ENCODE peak calls at places on chromosomes 7 and 10, in eight cellular contexts. One of them, this sample, is unnamed. For H3K9me3, the result is how much of the 10 kb centered on the place peaks cover.

GRCh38 chr7:137728426-137728825 is 118.3 kb downstream of the DGKI start:
- DNase-seq in left ventricle myocardium inferior: no peak
- DNase-seq in endothelial cell of umbilical vein: no peak
- DNase-seq in A549: no peak
- DNase-seq in sigmoid colon: no peak
- DNase-seq in heart right ventricle: no peak
- DNase-seq in SK-N-SH: no peak
- DNase-seq in ovary: no peak
- DNase-seq in this sample: peak

GRCh38 chr10:88457680-88458079 is 125.4 kb downstream of the RNLS start:
- DNase-seq in endothelial cell of umbilical vein: no peak
- DNase-seq in A549: peak
- DNase-seq in heart right ventricle: no peak
- DNase-seq in left ventricle myocardium inferior: no peak
- DNase-seq in sigmoid colon: no peak
- DNase-seq in ovary: no peak
- DNase-seq in SK-N-SH: no peak
- DNase-seq in this sample: no peak

GRCh38 chr10:14456870-14457266 is 126.1 kb upstream of the FRMD4A start:
- DNase-seq in endothelial cell of umbilical vein: no peak
- DNase-seq in left ventricle myocardium inferior: no peak
- DNase-seq in A549: no peak
- DNase-seq in SK-N-SH: no peak
- DNase-seq in heart right ventricle: no peak
- DNase-seq in ovary: no peak
- DNase-seq in sigmoid colon: no peak
- DNase-seq in this sample: no peak

GRCh38 chr7:80772347-80773101 is 134.1 kb downstream of the CD36 start:
- DNase-seq in heart right ventricle: no peak
- DNase-seq in ovary: no peak
- DNase-seq in sigmoid colon: no peak
- DNase-seq in A549: no peak
- DNase-seq in left ventricle myocardium inferior: no peak
- DNase-seq in SK-N-SH: no peak
- DNase-seq in endothelial cell of umbilical vein: no peak
- DNase-seq in this sample: no peak

GRCh38 chr10:31590023-31590800 is 271.2 kb downstream of the ZEB1 start:
- DNase-seq in ovary: no peak
- DNase-seq in endothelial cell of umbilical vein: no peak
- DNase-seq in sigmoid colon: no peak
- DNase-seq in A549: no peak
- DNase-seq in heart right ventricle: no peak
- DNase-seq in SK-N-SH: no peak
- DNase-seq in left ventricle myocardium inferior: no peak
- DNase-seq in this sample: no peak

GRCh38 chr7:953547-954327 is 743 bp downstream of the ADAP1 start:
- DNase-seq in heart right ventricle: peak
- DNase-seq in A549: peak
- DNase-seq in sigmoid colon: peak
- DNase-seq in ovary: peak
- DNase-seq in SK-N-SH: peak
- DNase-seq in left ventricle myocardium inferior: peak
- DNase-seq in endothelial cell of umbilical vein: no peak
- DNase-seq in this sample: peak

GRCh38 chr7:92588561-92588960 is 1.6 kb downstream of the FAM133B start:
- DNase-seq in left ventricle myocardium inferior: no peak
- DNase-seq in A549: peak
- DNase-seq in heart right ventricle: no peak
- DNase-seq in endothelial cell of umbilical vein: no peak
- DNase-seq in sigmoid colon: no peak
- DNase-seq in SK-N-SH: no peak
- DNase-seq in ovary: no peak
- DNase-seq in this sample: no peak

GRCh38 chr7:114889646-114890285 is 32.1 kb upstream of the MDFIC start:
- DNase-seq in ovary: no peak
- DNase-seq in heart right ventricle: no peak
- DNase-seq in endothelial cell of umbilical vein: peak
- DNase-seq in left ventricle myocardium inferior: no peak
- DNase-seq in A549: peak
- DNase-seq in SK-N-SH: no peak
- DNase-seq in sigmoid colon: no peak
- DNase-seq in this sample: no peak

GRCh38 chr7:85010306-85010705 is 176.6 kb downstream of the SEMA3D start:
- DNase-seq in endothelial cell of umbilical vein: no peak
- DNase-seq in sigmoid colon: no peak
- DNase-seq in ovary: no peak
- DNase-seq in A549: no peak
- DNase-seq in left ventricle myocardium inferior: no peak
- DNase-seq in heart right ventricle: no peak
- DNase-seq in SK-N-SH: no peak
- DNase-seq in this sample: no peak

GRCh38 chr10:110609592-110609991 is 34.5 kb upstream of the RBM20 start:
- DNase-seq in heart right ventricle: peak
- DNase-seq in endothelial cell of umbilical vein: peak
- DNase-seq in sigmoid colon: peak
- DNase-seq in A549: peak
- DNase-seq in left ventricle myocardium inferior: no peak
- DNase-seq in SK-N-SH: peak
- DNase-seq in ovary: no peak
- DNase-seq in this sample: peak

GRCh38 chr7:110375068-110375467 is 715.9 kb upstream of the LRRN3 start:
- DNase-seq in sigmoid colon: no peak
- DNase-seq in SK-N-SH: no peak
- DNase-seq in endothelial cell of umbilical vein: no peak
- DNase-seq in A549: no peak
- DNase-seq in left ventricle myocardium inferior: no peak
- DNase-seq in ovary: no peak
- DNase-seq in heart right ventricle: no peak
- DNase-seq in this sample: no peak
- H3K27ac ChIP-seq in sigmoid colon: no peak
- H3K27ac ChIP-seq in SK-N-SH: no peak
- H3K27ac ChIP-seq in endothelial cell of umbilical vein: no peak
- H3K27ac ChIP-seq in A549: no peak
- H3K27ac ChIP-seq in left ventricle myocardium inferior: no peak
- H3K27ac ChIP-seq in ovary: no peak
- H3K27ac ChIP-seq in heart right ventricle: no peak
- H3K27ac ChIP-seq in this sample: no peak

GRCh38 chr7:158094671-158095256 is 492.9 kb downstream of the PTPRN2 start:
- DNase-seq in ovary: no peak
- DNase-seq in left ventricle myocardium inferior: no peak
- DNase-seq in heart right ventricle: no peak
- DNase-seq in endothelial cell of umbilical vein: no peak
- DNase-seq in SK-N-SH: no peak
- DNase-seq in A549: no peak
- DNase-seq in sigmoid colon: peak
- DNase-seq in this sample: no peak

GRCh38 chr7:158093156-158093796 is 494.3 kb downstream of the PTPRN2 start:
- DNase-seq in sigmoid colon: peak
- DNase-seq in heart right ventricle: no peak
- DNase-seq in A549: no peak
- DNase-seq in SK-N-SH: no peak
- DNase-seq in endothelial cell of umbilical vein: no peak
- DNase-seq in left ventricle myocardium inferior: no peak
- DNase-seq in ovary: no peak
- DNase-seq in this sample: no peak

GRCh38 chr7:158096582-158096981 is 491.0 kb downstream of the PTPRN2 start:
- DNase-seq in SK-N-SH: no peak
- DNase-seq in heart right ventricle: no peak
- DNase-seq in sigmoid colon: peak
- DNase-seq in endothelial cell of umbilical vein: no peak
- DNase-seq in left ventricle myocardium inferior: no peak
- DNase-seq in ovary: no peak
- DNase-seq in A549: no peak
- DNase-seq in this sample: no peak

GRCh38 chr7:158097106-158097505 is 490.5 kb downstream of the PTPRN2 start:
- DNase-seq in endothelial cell of umbilical vein: no peak
- DNase-seq in sigmoid colon: peak
- DNase-seq in heart right ventricle: no peak
- DNase-seq in ovary: no peak
- DNase-seq in left ventricle myocardium inferior: no peak
- DNase-seq in SK-N-SH: no peak
- DNase-seq in A549: no peak
- DNase-seq in this sample: no peak

GRCh38 chr7:158094046-158094445 is 493.6 kb downstream of the PTPRN2 start:
- DNase-seq in endothelial cell of umbilical vein: no peak
- DNase-seq in SK-N-SH: no peak
- DNase-seq in A549: no peak
- DNase-seq in ovary: no peak
- DNase-seq in left ventricle myocardium inferior: no peak
- DNase-seq in sigmoid colon: peak
- DNase-seq in heart right ventricle: no peak
- DNase-seq in this sample: no peak
- H3K9me3 ChIP-seq in endothelial cell of umbilical vein: under half
- H3K9me3 ChIP-seq in SK-N-SH: under half
- H3K9me3 ChIP-seq in A549: under half
- H3K9me3 ChIP-seq in ovary: under half
- H3K9me3 ChIP-seq in left ventricle myocardium inferior: under half
- H3K9me3 ChIP-seq in sigmoid colon: under half
- H3K9me3 ChIP-seq in heart right ventricle: under half
- H3K9me3 ChIP-seq in this sample: under half

DNA sequence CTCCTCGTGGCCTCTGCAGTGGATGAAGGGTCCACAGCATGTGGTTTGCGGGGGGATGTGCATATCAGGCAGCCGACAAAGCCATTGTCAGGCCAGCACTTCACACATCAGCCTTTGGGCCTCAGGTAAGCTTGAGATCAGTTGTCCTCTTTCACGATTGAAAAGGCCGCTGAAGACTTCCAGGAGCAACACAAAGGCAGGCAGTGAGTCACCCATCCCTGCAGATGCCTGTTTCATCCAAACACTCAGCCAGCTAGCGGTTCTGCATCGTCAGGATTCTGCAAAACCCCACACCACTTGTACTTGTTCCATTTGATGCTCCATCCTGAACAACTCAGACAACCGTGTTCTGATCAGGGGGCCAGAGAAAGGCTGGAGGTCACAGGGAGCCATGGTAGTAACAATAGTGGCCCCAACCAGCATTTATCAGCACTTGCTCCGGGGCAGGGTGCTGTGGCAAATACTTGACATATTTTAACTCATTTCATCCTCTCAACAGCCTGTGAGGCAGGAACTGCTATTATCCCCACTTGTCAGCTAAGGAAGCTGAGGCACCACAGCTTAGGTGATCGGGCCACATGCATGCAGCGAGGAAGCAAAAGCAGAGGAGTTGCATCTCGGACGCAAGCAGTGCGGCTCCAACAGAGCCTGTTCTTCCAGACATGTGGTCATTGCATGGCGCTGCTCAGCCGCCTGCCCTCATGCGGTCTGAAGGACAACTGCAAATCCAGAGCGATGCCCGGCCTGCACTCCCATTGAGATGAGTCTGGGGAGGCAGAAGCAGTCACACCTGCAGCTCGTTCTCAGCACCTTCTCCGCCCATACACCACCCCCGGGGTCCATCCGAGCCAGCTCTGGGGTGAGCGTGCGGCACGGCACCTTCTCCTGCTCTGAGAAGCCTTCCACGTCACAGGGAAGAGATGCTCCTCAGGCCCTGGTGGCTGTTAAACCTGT is 144.9 kb downstream of the PAXIP1 start:
- DNase-seq in ovary: no peak
- DNase-seq in heart right ventricle: no peak
- DNase-seq in A549: peak
- DNase-seq in sigmoid colon: peak
- DNase-seq in left ventricle myocardium inferior: no peak
- DNase-seq in endothelial cell of umbilical vein: no peak
- DNase-seq in SK-N-SH: no peak
- DNase-seq in this sample: no peak
- TF ChIP-seq CTCF in ovary: no peak
- TF ChIP-seq CTCF in heart right ventricle: no peak
- TF ChIP-seq CTCF in A549: no peak
- TF ChIP-seq CTCF in sigmoid colon: no peak
- TF ChIP-seq CTCF in left ventricle myocardium inferior: no peak
- TF ChIP-seq CTCF in endothelial cell of umbilical vein: no peak
- TF ChIP-seq CTCF in SK-N-SH: no peak
- TF ChIP-seq CTCF in this sample: peak

GRCh38 chr7:111390000-111390399 is 172.3 kb downstream of the IMMP2L start:
- DNase-seq in left ventricle myocardium inferior: no peak
- DNase-seq in endothelial cell of umbilical vein: no peak
- DNase-seq in sigmoid colon: no peak
- DNase-seq in heart right ventricle: no peak
- DNase-seq in ovary: no peak
- DNase-seq in A549: no peak
- DNase-seq in SK-N-SH: no peak
- DNase-seq in this sample: no peak

GRCh38 chr7:111394891-111395290 is 167.4 kb downstream of the IMMP2L start:
- DNase-seq in heart right ventricle: no peak
- DNase-seq in SK-N-SH: no peak
- DNase-seq in sigmoid colon: no peak
- DNase-seq in A549: no peak
- DNase-seq in endothelial cell of umbilical vein: no peak
- DNase-seq in left ventricle myocardium inferior: no peak
- DNase-seq in ovary: no peak
- DNase-seq in this sample: no peak

GRCh38 chr7:111392294-111392693 is 170.0 kb downstream of the IMMP2L start:
- DNase-seq in SK-N-SH: no peak
- DNase-seq in A549: no peak
- DNase-seq in sigmoid colon: no peak
- DNase-seq in ovary: no peak
- DNase-seq in left ventricle myocardium inferior: no peak
- DNase-seq in endothelial cell of umbilical vein: peak
- DNase-seq in heart right ventricle: no peak
- DNase-seq in this sample: no peak

GRCh38 chr7:111388912-111389311 is 173.4 kb downstream of the IMMP2L start:
- DNase-seq in ovary: no peak
- DNase-seq in A549: no peak
- DNase-seq in SK-N-SH: no peak
- DNase-seq in left ventricle myocardium inferior: no peak
- DNase-seq in heart right ventricle: no peak
- DNase-seq in sigmoid colon: no peak
- DNase-seq in endothelial cell of umbilical vein: no peak
- DNase-seq in this sample: no peak

DNA sequence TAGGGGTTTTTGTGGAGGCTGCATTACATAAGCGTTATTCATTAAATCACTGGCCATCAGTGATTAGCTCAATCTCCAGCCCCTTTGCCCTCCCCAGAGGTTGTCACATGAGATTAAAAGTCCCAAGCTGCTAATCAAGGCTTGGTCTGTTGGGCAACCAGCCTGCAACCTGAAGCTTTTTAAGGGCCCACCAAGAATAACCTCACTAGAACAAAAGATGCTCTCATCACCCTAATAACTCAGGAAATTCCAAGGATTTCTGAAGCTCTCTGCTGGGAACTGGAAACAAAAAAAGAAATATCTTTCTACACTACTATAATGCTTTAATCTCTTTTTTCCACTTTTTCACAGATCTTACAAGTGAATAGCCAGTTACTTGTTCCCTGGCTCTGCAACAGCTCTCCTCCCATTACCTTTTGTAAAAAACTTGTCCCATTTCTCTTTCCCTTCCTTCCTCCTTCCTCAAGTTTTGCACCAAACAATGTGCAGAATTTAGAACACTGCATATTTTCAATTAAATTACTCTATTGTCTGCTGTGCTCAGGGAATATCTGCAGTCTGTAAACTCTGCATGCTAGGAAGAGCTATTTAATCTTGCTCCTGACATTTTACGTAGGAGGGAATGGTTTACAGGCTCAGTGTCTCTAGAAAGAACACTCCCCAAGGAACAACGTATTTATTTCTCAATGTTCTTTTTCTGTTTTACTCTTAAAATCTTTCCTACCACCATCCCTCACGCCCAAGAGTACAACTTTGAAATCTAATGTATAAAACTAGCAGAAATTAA is 169.1 kb downstream of the IMMP2L start:
- DNase-seq in ovary: no peak
- DNase-seq in left ventricle myocardium inferior: peak
- DNase-seq in heart right ventricle: no peak
- DNase-seq in SK-N-SH: no peak
- DNase-seq in endothelial cell of umbilical vein: peak
- DNase-seq in sigmoid colon: no peak
- DNase-seq in A549: no peak
- DNase-seq in this sample: no peak
- H3K27ac ChIP-seq in ovary: peak
- H3K27ac ChIP-seq in left ventricle myocardium inferior: peak
- H3K27ac ChIP-seq in heart right ventricle: no peak
- H3K27ac ChIP-seq in SK-N-SH: peak
- H3K27ac ChIP-seq in endothelial cell of umbilical vein: peak
- H3K27ac ChIP-seq in sigmoid colon: peak
- H3K27ac ChIP-seq in A549: no peak
- H3K27ac ChIP-seq in this sample: no peak

This sample was measured in WERI-Rb-1.